ENCODE peak calls at places on chromosomes 2 and 18, in five cellular contexts. G, O, A, M and B are unnamed samples.

GRCh38 chr2:145386973-145387372 is 867.1 kb upstream of the ZEB2 start:
- DNase-seq in G (no peak), O (no peak), A (no peak), M (no peak), B (no peak)

GRCh38 chr2:96449637-96450036 is 55.5 kb downstream of the NEURL3 start:
- DNase-seq in G (no peak), O (no peak), A (no peak), M (no peak), B (no peak)

GRCh38 chr2:129712586-129712985 is 266.9 kb upstream of the RAB6C start:
- DNase-seq in G (no peak), O (no peak), A (no peak), M (no peak), B (no peak)

GRCh38 chr2:55965276-55965675 is 41.7 kb upstream of the EFEMP1 start:
- DNase-seq in G (no peak), O (no peak), A (no peak), M (no peak), B (no peak)

GRCh38 chr2:167186465-167186864 is 298.2 kb downstream of the XIRP2 start:
- DNase-seq in G (no peak), O (no peak), A (no peak), M (no peak), B (no peak)

GRCh38 chr18:44859751-44860458 is 179.2 kb downstream of the SETBP1 start:
- DNase-seq in G (no peak), O (no peak), A (no peak), M (no peak), B (no peak)

GRCh38 chr2:218879881-218880748 is 537 bp upstream of the WNT10A start:
- DNase-seq in G (no peak), O (peak; percentile 53), A (peak; percentile 49), M (peak; percentile 78), B (no peak)

GRCh38 chr2:100887713-100888112 is 67.8 kb downstream of the NPAS2 start:
- DNase-seq in G (no peak), O (no peak), A (no peak), M (no peak), B (no peak)

GRCh38 chr18:43826215-43826614 is 548.9 kb upstream of the SYT4 start:
- DNase-seq in G (no peak), O (no peak), A (no peak), M (no peak), B (no peak)

GRCh38 chr2:204973546-204974071 is 428.3 kb downstream of the PARD3B start:
- DNase-seq in G (no peak), O (no peak), A (no peak), M (no peak), B (no peak)

GRCh38 chr2:203718087-203718486 is 11.6 kb downstream of the CD28 start:
- DNase-seq in G (no peak), O (no peak), A (peak; percentile 45), M (no peak), B (no peak)

GRCh38 chr2:80256396-80257167 is 48.0 kb downstream of the LRRTM1 start:
- DNase-seq in G (no peak), O (no peak), A (no peak), M (no peak), B (peak; percentile 7)

GRCh38 chr2:75788925-75789324 is 78.2 kb upstream of the GCFC2 start:
- DNase-seq in G (no peak), O (no peak), A (no peak), M (no peak), B (no peak)

GRCh38 chr2:234633581-234634230 is 136.8 kb upstream of the ARL4C start:
- DNase-seq in G (no peak), O (no peak), A (no peak), M (no peak), B (no peak)

GRCh38 chr2:70173520-70173919 is 17.3 kb downstream of the C2orf42 start:
- DNase-seq in G (no peak), O (no peak), A (no peak), M (no peak), B (no peak)

GRCh38 chr2:229596796-229597195 is 117.6 kb downstream of the DNER start:
- DNase-seq in G (no peak), O (no peak), A (no peak), M (no peak), B (no peak)

GRCh38 chr18:46677609-46678470 is 20.8 kb upstream of the LOXHD1 start:
- DNase-seq in G (no peak), O (no peak), A (no peak), M (no peak), B (no peak)

GRCh38 chr2:225431387-225431786 is 31.9 kb downstream of the NYAP2 start:
- DNase-seq in G (no peak), O (no peak), A (no peak), M (no peak), B (no peak)

GRCh38 chr2:170354409-170354808 is 176.5 kb downstream of the MYO3B start:
- DNase-seq in G (no peak), O (no peak), A (no peak), M (no peak), B (no peak)

GRCh38 chr2:60926751-60927568 is 45.6 kb downstream of the REL start:
- DNase-seq in G (no peak), O (no peak), A (no peak), M (no peak), B (no peak)

GRCh38 chr2:146305164-146305563 is 1539.7 kb upstream of the ACVR2A start:
- DNase-seq in G (no peak), O (no peak), A (no peak), M (no peak), B (no peak)

GRCh38 chr2:123303735-123304134 is 721.4 kb upstream of the CNTNAP5 start:
- DNase-seq in G (no peak), O (no peak), A (no peak), M (no peak), B (no peak)

GRCh38 chr2:48673581-48673980 is 55.9 kb downstream of the GTF2A1L start:
- DNase-seq in G (no peak), O (no peak), A (no peak), M (no peak), B (no peak)

GRCh38 chr18:13416848-13417247 is 198.3 kb downstream of the LDLRAD4 start:
- DNase-seq in G (no peak), O (no peak), A (no peak), M (no peak), B (no peak)

GRCh38 chr2:178523596-178524134 is 43.4 kb downstream of the PLEKHA3 start:
- DNase-seq in G (no peak), O (no peak), A (no peak), M (no peak), B (no peak)

GRCh38 chr2:8277921-8278571 is 403.8 kb upstream of the ID2 start:
- DNase-seq in G (no peak), O (no peak), A (no peak), M (no peak), B (no peak)

GRCh38 chr18:48794251-48794970 is 156.4 kb downstream of the SMAD7 start:
- DNase-seq in G (no peak), O (no peak), A (no peak), M (no peak), B (no peak)

GRCh38 chr2:191556463-191556862 is 121.5 kb upstream of the NABP1 start:
- DNase-seq in G (no peak), O (no peak), A (no peak), M (no peak), B (no peak)

GRCh38 chr18:26657618-26658581 is 109.5 kb upstream of the KCTD1 start:
- DNase-seq in G (no peak), O (no peak), A (no peak), M (no peak), B (no peak)

GRCh38 chr2:51711761-51712160 is 679.8 kb upstream of the NRXN1 start:
- DNase-seq in G (no peak), O (no peak), A (no peak), M (no peak), B (no peak)

GRCh38 chr2:32931945-32932709 is 14.6 kb upstream of the LTBP1 start:
- DNase-seq in G (no peak), O (no peak), A (no peak), M (no peak), B (no peak)

GRCh38 chr18:21489119-21489750 is 111.3 kb downstream of the ESCO1 start:
- DNase-seq in G (peak; percentile 24), O (peak; percentile 2), A (no peak), M (no peak), B (peak; percentile 53)

GRCh38 chr2:136022747-136023146 is 37.3 kb upstream of the DARS1 start:
- DNase-seq in G (no peak), O (no peak), A (no peak), M (no peak), B (no peak)

GRCh38 chr2:186457908-186458307 is 28.2 kb upstream of the ZC3H15 start:
- DNase-seq in G (no peak), O (no peak), A (no peak), M (no peak), B (no peak)

GRCh38 chr2:117514391-117514790 is 300.1 kb upstream of the DDX18 start:
- DNase-seq in G (no peak), O (no peak), A (no peak), M (no peak), B (no peak)

GRCh38 chr2:30984141-30984540 is 154.1 kb downstream of the GALNT14 start:
- DNase-seq in G (no peak), O (no peak), A (no peak), M (no peak), B (no peak)